ENCODE peak calls at places on chromosome 13, in ten cellular contexts. One of them, this sample, is unnamed.

GRCh38 chr13:30110301-30111070 is 196.9 kb downstream of the KATNAL1 start:
- DNase-seq in mucosa of descending colon: no peak
- DNase-seq in left ventricle myocardium superior: peak
- DNase-seq in neural progenitor cell: no peak
- DNase-seq in iPS DF 6.9: no peak
- DNase-seq in MV-4-11: no peak
- DNase-seq in CD8-positive, alpha-beta memory T cell: no peak
- DNase-seq in NCI-H1105 treated with DMSO at 0.1 percent for 48 hours: no peak
- DNase-seq in HFFc6: no peak
- DNase-seq in head of caudate nucleus: no peak
- DNase-seq in this sample: no peak

GRCh38 chr13:111283991-111284390 is 36.5 kb upstream of the TEX29 start:
- DNase-seq in CD8-positive, alpha-beta memory T cell: no peak
- DNase-seq in mucosa of descending colon: no peak
- DNase-seq in HFFc6: no peak
- DNase-seq in MV-4-11: no peak
- DNase-seq in iPS DF 6.9: no peak
- DNase-seq in NCI-H1105 treated with DMSO at 0.1 percent for 48 hours: no peak
- DNase-seq in left ventricle myocardium superior: no peak
- DNase-seq in head of caudate nucleus: no peak
- DNase-seq in neural progenitor cell: no peak
- DNase-seq in this sample: no peak

GRCh38 chr13:109331898-109332297 is 454.5 kb downstream of the IRS2 start:
- DNase-seq in CD8-positive, alpha-beta memory T cell: no peak
- DNase-seq in HFFc6: peak
- DNase-seq in MV-4-11: no peak
- DNase-seq in mucosa of descending colon: no peak
- DNase-seq in NCI-H1105 treated with DMSO at 0.1 percent for 48 hours: peak
- DNase-seq in left ventricle myocardium superior: no peak
- DNase-seq in iPS DF 6.9: no peak
- DNase-seq in head of caudate nucleus: no peak
- DNase-seq in neural progenitor cell: no peak
- DNase-seq in this sample: no peak

GRCh38 chr13:112692104-112692503 is 2.3 kb downstream of the ATP11A start:
- DNase-seq in iPS DF 6.9: no peak
- DNase-seq in left ventricle myocardium superior: peak
- DNase-seq in mucosa of descending colon: no peak
- DNase-seq in neural progenitor cell: no peak
- DNase-seq in CD8-positive, alpha-beta memory T cell: no peak
- DNase-seq in head of caudate nucleus: peak
- DNase-seq in MV-4-11: no peak
- DNase-seq in NCI-H1105 treated with DMSO at 0.1 percent for 48 hours: no peak
- DNase-seq in HFFc6: no peak
- DNase-seq in this sample: no peak

GRCh38 chr13:86585826-86586225 is 786.6 kb upstream of the SLITRK6 start:
- DNase-seq in HFFc6: no peak
- DNase-seq in CD8-positive, alpha-beta memory T cell: no peak
- DNase-seq in neural progenitor cell: no peak
- DNase-seq in left ventricle myocardium superior: peak
- DNase-seq in MV-4-11: no peak
- DNase-seq in head of caudate nucleus: no peak
- DNase-seq in mucosa of descending colon: no peak
- DNase-seq in NCI-H1105 treated with DMSO at 0.1 percent for 48 hours: no peak
- DNase-seq in iPS DF 6.9: no peak
- DNase-seq in this sample: no peak

GRCh38 chr13:46639033-46639981 is 86.3 kb downstream of the LRCH1 start:
- DNase-seq in mucosa of descending colon: no peak
- DNase-seq in CD8-positive, alpha-beta memory T cell: no peak
- DNase-seq in HFFc6: no peak
- DNase-seq in NCI-H1105 treated with DMSO at 0.1 percent for 48 hours: no peak
- DNase-seq in head of caudate nucleus: no peak
- DNase-seq in iPS DF 6.9: no peak
- DNase-seq in MV-4-11: no peak
- DNase-seq in left ventricle myocardium superior: no peak
- DNase-seq in neural progenitor cell: no peak
- DNase-seq in this sample: no peak

GRCh38 chr13:84668637-84669036 is 786.4 kb upstream of the SLITRK1 start:
- DNase-seq in HFFc6: no peak
- DNase-seq in mucosa of descending colon: no peak
- DNase-seq in CD8-positive, alpha-beta memory T cell: no peak
- DNase-seq in NCI-H1105 treated with DMSO at 0.1 percent for 48 hours: peak
- DNase-seq in MV-4-11: no peak
- DNase-seq in head of caudate nucleus: no peak
- DNase-seq in neural progenitor cell: no peak
- DNase-seq in left ventricle myocardium superior: no peak
- DNase-seq in iPS DF 6.9: no peak
- DNase-seq in this sample: no peak

GRCh38 chr13:32682130-32682529 is 95.9 kb downstream of the PDS5B start:
- DNase-seq in head of caudate nucleus: no peak
- DNase-seq in NCI-H1105 treated with DMSO at 0.1 percent for 48 hours: no peak
- DNase-seq in neural progenitor cell: no peak
- DNase-seq in MV-4-11: no peak
- DNase-seq in HFFc6: no peak
- DNase-seq in CD8-positive, alpha-beta memory T cell: no peak
- DNase-seq in left ventricle myocardium superior: no peak
- DNase-seq in mucosa of descending colon: no peak
- DNase-seq in iPS DF 6.9: no peak
- DNase-seq in this sample: no peak

GRCh38 chr13:36432106-36432544 is at the start of gene CCNA1:
- DNase-seq in iPS DF 6.9: peak
- DNase-seq in CD8-positive, alpha-beta memory T cell: no peak
- DNase-seq in neural progenitor cell: peak
- DNase-seq in NCI-H1105 treated with DMSO at 0.1 percent for 48 hours: peak
- DNase-seq in mucosa of descending colon: peak
- DNase-seq in head of caudate nucleus: peak
- DNase-seq in left ventricle myocardium superior: no peak
- DNase-seq in HFFc6: no peak
- DNase-seq in MV-4-11: peak
- DNase-seq in this sample: no peak

GRCh38 chr13:80871481-80871880 is 530.6 kb upstream of the SPRY2 start:
- DNase-seq in head of caudate nucleus: no peak
- DNase-seq in mucosa of descending colon: no peak
- DNase-seq in left ventricle myocardium superior: no peak
- DNase-seq in NCI-H1105 treated with DMSO at 0.1 percent for 48 hours: no peak
- DNase-seq in neural progenitor cell: no peak
- DNase-seq in CD8-positive, alpha-beta memory T cell: no peak
- DNase-seq in iPS DF 6.9: no peak
- DNase-seq in MV-4-11: no peak
- DNase-seq in HFFc6: no peak
- DNase-seq in this sample: no peak

GRCh38 chr13:74128171-74128767 is 5.9 kb downstream of the KLF12 start:
- DNase-seq in neural progenitor cell: no peak
- DNase-seq in left ventricle myocardium superior: no peak
- DNase-seq in mucosa of descending colon: no peak
- DNase-seq in MV-4-11: no peak
- DNase-seq in CD8-positive, alpha-beta memory T cell: no peak
- DNase-seq in NCI-H1105 treated with DMSO at 0.1 percent for 48 hours: no peak
- DNase-seq in iPS DF 6.9: no peak
- DNase-seq in head of caudate nucleus: no peak
- DNase-seq in HFFc6: peak
- DNase-seq in this sample: no peak

GRCh38 chr13:32019612-32020233 is 11.9 kb upstream of the FRY start:
- DNase-seq in MV-4-11: peak
- DNase-seq in HFFc6: peak
- DNase-seq in left ventricle myocardium superior: no peak
- DNase-seq in NCI-H1105 treated with DMSO at 0.1 percent for 48 hours: peak
- DNase-seq in neural progenitor cell: peak
- DNase-seq in head of caudate nucleus: peak
- DNase-seq in mucosa of descending colon: no peak
- DNase-seq in CD8-positive, alpha-beta memory T cell: no peak
- DNase-seq in iPS DF 6.9: peak
- DNase-seq in this sample: no peak

GRCh38 chr13:112638157-112638750 is 50.3 kb upstream of the TUBGCP3 start:
- DNase-seq in MV-4-11: no peak
- DNase-seq in NCI-H1105 treated with DMSO at 0.1 percent for 48 hours: no peak
- DNase-seq in CD8-positive, alpha-beta memory T cell: no peak
- DNase-seq in head of caudate nucleus: no peak
- DNase-seq in neural progenitor cell: no peak
- DNase-seq in mucosa of descending colon: no peak
- DNase-seq in left ventricle myocardium superior: no peak
- DNase-seq in HFFc6: no peak
- DNase-seq in iPS DF 6.9: no peak
- DNase-seq in this sample: no peak

GRCh38 chr13:99926014-99926731 is 45.4 kb downstream of the ZIC5 start:
- DNase-seq in mucosa of descending colon: peak
- DNase-seq in MV-4-11: no peak
- DNase-seq in left ventricle myocardium superior: no peak
- DNase-seq in CD8-positive, alpha-beta memory T cell: no peak
- DNase-seq in NCI-H1105 treated with DMSO at 0.1 percent for 48 hours: peak
- DNase-seq in HFFc6: peak
- DNase-seq in head of caudate nucleus: no peak
- DNase-seq in iPS DF 6.9: no peak
- DNase-seq in neural progenitor cell: no peak
- DNase-seq in this sample: no peak

GRCh38 chr13:44103721-44104490 is 224.2 kb downstream of the LACC1 start:
- DNase-seq in head of caudate nucleus: peak
- DNase-seq in iPS DF 6.9: no peak
- DNase-seq in NCI-H1105 treated with DMSO at 0.1 percent for 48 hours: no peak
- DNase-seq in HFFc6: no peak
- DNase-seq in neural progenitor cell: no peak
- DNase-seq in CD8-positive, alpha-beta memory T cell: no peak
- DNase-seq in mucosa of descending colon: peak
- DNase-seq in left ventricle myocardium superior: no peak
- DNase-seq in MV-4-11: no peak
- DNase-seq in this sample: no peak

GRCh38 chr13:94228781-94229180 is 250.7 kb downstream of the DCT start:
- DNase-seq in mucosa of descending colon: no peak
- DNase-seq in CD8-positive, alpha-beta memory T cell: no peak
- DNase-seq in head of caudate nucleus: no peak
- DNase-seq in iPS DF 6.9: no peak
- DNase-seq in left ventricle myocardium superior: no peak
- DNase-seq in HFFc6: no peak
- DNase-seq in NCI-H1105 treated with DMSO at 0.1 percent for 48 hours: no peak
- DNase-seq in MV-4-11: no peak
- DNase-seq in neural progenitor cell: no peak
- DNase-seq in this sample: no peak

GRCh38 chr13:105232403-105232802 is 1303.1 kb downstream of the EFNB2 start:
- DNase-seq in head of caudate nucleus: no peak
- DNase-seq in HFFc6: no peak
- DNase-seq in iPS DF 6.9: no peak
- DNase-seq in CD8-positive, alpha-beta memory T cell: no peak
- DNase-seq in left ventricle myocardium superior: no peak
- DNase-seq in neural progenitor cell: no peak
- DNase-seq in NCI-H1105 treated with DMSO at 0.1 percent for 48 hours: no peak
- DNase-seq in MV-4-11: no peak
- DNase-seq in mucosa of descending colon: no peak
- DNase-seq in this sample: no peak

GRCh38 chr13:36675213-36675536 is 1.4 kb downstream of the SERTM1 start:
- DNase-seq in MV-4-11: no peak
- DNase-seq in iPS DF 6.9: no peak
- DNase-seq in mucosa of descending colon: no peak
- DNase-seq in left ventricle myocardium superior: no peak
- DNase-seq in head of caudate nucleus: no peak
- DNase-seq in neural progenitor cell: peak
- DNase-seq in CD8-positive, alpha-beta memory T cell: no peak
- DNase-seq in HFFc6: no peak
- DNase-seq in NCI-H1105 treated with DMSO at 0.1 percent for 48 hours: no peak
- DNase-seq in this sample: no peak

GRCh38 chr13:35349673-35350278 is 126.7 kb downstream of the MAB21L1 start:
- DNase-seq in head of caudate nucleus: no peak
- DNase-seq in iPS DF 6.9: no peak
- DNase-seq in MV-4-11: no peak
- DNase-seq in NCI-H1105 treated with DMSO at 0.1 percent for 48 hours: no peak
- DNase-seq in left ventricle myocardium superior: no peak
- DNase-seq in neural progenitor cell: no peak
- DNase-seq in HFFc6: no peak
- DNase-seq in mucosa of descending colon: no peak
- DNase-seq in CD8-positive, alpha-beta memory T cell: no peak
- DNase-seq in this sample: no peak

This sample was measured in vagina.